ENCODE peak calls at places on chromosome 19, in six cellular contexts. D is T-helper 17 cell; Z is PC-3; C is CD8-positive, alpha-beta T cell; X is tibial nerve; Y is CD8-positive, alpha-beta memory T cell. Q is an unnamed sample.

GRCh38 chr19:39401549-39402416 is 4.9 kb upstream of the ZFP36 start:
- DNase-seq in D (peak; percentile 68), Z (peak; percentile 76), C (peak; percentile 89), X (peak; percentile 69), Y (peak; percentile 96), Q (peak; percentile 87)

GRCh38 chr19:1424182-1424955 is 13.8 kb upstream of the RPS15 start:
- DNase-seq in D (no peak), Z (no peak), C (no peak), X (no peak), Y (no peak), Q (no peak)

GRCh38 chr19:4399871-4400768 is at the start of gene SH3GL1:
- DNase-seq in D (peak; percentile 94), Z (peak; percentile 80), C (peak; percentile 92), X (peak; percentile 90), Y (peak; percentile 94), Q (peak; percentile 90)

GRCh38 chr19:34075661-34076091 is 96.6 kb upstream of the LSM14A start:
- DNase-seq in D (no peak), Z (peak; percentile 69), C (no peak), X (no peak), Y (no peak), Q (no peak)

GRCh38 chr19:52527134-52527953 is at the start of gene ZNF808:
- DNase-seq in D (peak; percentile 98), Z (peak; percentile 93), C (peak; percentile 97), X (peak; percentile 91), Y (peak; percentile 97), Q (peak; percentile 96)

GRCh38 chr19:16185925-16186234 is 670 bp downstream of the FAM32A start:
- DNase-seq in D (no peak), Z (peak; percentile 28), C (no peak), X (no peak), Y (no peak), Q (no peak)

GRCh38 chr19:52941941-52942370 is 18.7 kb upstream of the ZNF888 start:
- DNase-seq in D (peak; percentile 13), Z (peak; percentile 30), C (no peak), X (peak; percentile 18), Y (peak; percentile 54), Q (no peak)

GRCh38 chr19:2629491-2630351 is 72.8 kb downstream of the GNG7 start:
- DNase-seq in D (no peak), Z (no peak), C (no peak), X (peak; percentile 48), Y (no peak), Q (peak; percentile 51)

GRCh38 chr19:4981681-4981958 is 12.7 kb downstream of the KDM4B start:
- DNase-seq in D (no peak), Z (no peak), C (no peak), X (no peak), Y (no peak), Q (no peak)

GRCh38 chr19:34715357-34715756 is 18.7 kb upstream of the ZNF181 start:
- DNase-seq in D (no peak), Z (no peak), C (no peak), X (no peak), Y (no peak), Q (no peak)

GRCh38 chr19:37966211-37967072 is 59.4 kb downstream of the SIPA1L3 start:
- DNase-seq in D (no peak), Z (no peak), C (no peak), X (no peak), Y (no peak), Q (no peak)

GRCh38 chr19:47094557-47095517 is 18.7 kb downstream of the ZC3H4 start:
- DNase-seq in D (peak; percentile 17), Z (no peak), C (peak; percentile 29), X (no peak), Y (no peak), Q (peak; percentile 80)

GRCh38 chr19:1825909-1826556 is 14.0 kb upstream of the ATP8B3 start:
- DNase-seq in D (peak; percentile 65), Z (peak; percentile 67), C (peak; percentile 81), X (peak; percentile 79), Y (peak; percentile 84), Q (peak; percentile 69)

GRCh38 chr19:29687244-29687896 is 22.1 kb downstream of the PLEKHF1 start:
- DNase-seq in D (no peak), Z (peak; percentile 55), C (no peak), X (peak; percentile 67), Y (no peak), Q (no peak)

GRCh38 chr19:2424686-2425621 is 2.4 kb downstream of the TIMM13 start:
- DNase-seq in D (no peak), Z (peak; percentile 66), C (no peak), X (no peak), Y (no peak), Q (no peak)

GRCh38 chr19:34229721-34230120 is 24.6 kb upstream of the GARRE1 start:
- DNase-seq in D (no peak), Z (no peak), C (no peak), X (no peak), Y (no peak), Q (no peak)

GRCh38 chr19:49188626-49189200 is 31.1 kb downstream of the TRPM4 start:
- DNase-seq in D (no peak), Z (no peak), C (no peak), X (no peak), Y (no peak), Q (no peak)

GRCh38 chr19:13241321-13242104 is 91.3 kb downstream of the IER2 start:
- DNase-seq in D (no peak), Z (peak; percentile 26), C (peak; percentile 22), X (no peak), Y (no peak), Q (no peak)

GRCh38 chr19:4524808-4525562 is 6.7 kb upstream of the PLIN4 start:
- DNase-seq in D (peak; percentile 44), Z (peak; percentile 70), C (peak; percentile 71), X (peak; percentile 63), Y (peak; percentile 72), Q (peak; percentile 60)

GRCh38 chr19:5074830-5075394 is 106.0 kb downstream of the KDM4B start:
- DNase-seq in D (no peak), Z (no peak), C (no peak), X (no peak), Y (no peak), Q (no peak)

GRCh38 chr19:38417544-38418506 is 8.2 kb downstream of the RASGRP4 start:
- DNase-seq in D (peak; percentile 30), Z (peak; percentile 62), C (peak; percentile 53), X (peak; percentile 11), Y (peak; percentile 58), Q (peak; percentile 92)

GRCh38 chr19:46732172-46732938 is 13.5 kb upstream of the FKRP start:
- DNase-seq in D (no peak), Z (no peak), C (no peak), X (no peak), Y (no peak), Q (no peak)

GRCh38 chr19:6452899-6453298 is 6.7 kb downstream of the SLC25A23 start:
- DNase-seq in D (no peak), Z (no peak), C (no peak), X (no peak), Y (no peak), Q (no peak)

GRCh38 chr19:6458695-6459355 is 767 bp downstream of the SLC25A23 start:
- DNase-seq in D (no peak), Z (peak; percentile 14), C (no peak), X (no peak), Y (no peak), Q (no peak)

GRCh38 chr19:6457958-6458694 is 1.5 kb downstream of the SLC25A23 start:
- DNase-seq in D (no peak), Z (no peak), C (no peak), X (no peak), Y (no peak), Q (no peak)

GRCh38 chr19:6453951-6454565 is 5.5 kb downstream of the SLC25A23 start:
- DNase-seq in D (no peak), Z (no peak), C (no peak), X (no peak), Y (no peak), Q (no peak)

DNA sequence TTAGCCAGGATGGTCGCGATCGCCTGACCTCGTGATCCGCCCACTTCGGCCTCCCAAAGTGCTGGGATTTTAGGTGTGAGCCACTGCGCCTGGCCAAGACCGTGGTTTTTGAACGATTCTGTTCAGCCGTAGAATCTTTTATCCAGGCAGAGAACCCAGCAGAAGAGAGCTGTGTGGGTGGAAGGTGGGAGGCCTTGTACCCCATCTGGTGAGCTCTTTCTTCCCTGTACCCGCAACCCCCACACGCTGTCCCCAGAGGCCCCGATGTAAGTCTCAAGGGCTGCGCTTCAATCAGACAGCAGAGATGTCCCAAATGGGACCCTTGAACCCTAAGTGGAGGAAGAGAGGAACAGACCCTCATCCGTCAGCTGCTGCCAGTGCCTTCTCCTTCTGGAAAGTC is 3.7 kb downstream of the SLC25A23 start:
- DNase-seq in D (no peak), Z (no peak), C (no peak), X (no peak), Y (no peak), Q (no peak)
- H3K9me3 ChIP-seq in D (no peaks in the 10 kb centered on the region), Z (no peaks in the 10 kb centered on the region), C (no peaks in the 10 kb centered on the region), X (peaks cover 27% of the 10 kb centered on the region), Y (peaks cover 4% of the 10 kb centered on the region), Q (peaks cover 22% of the 10 kb centered on the region)

GRCh38 chr19:45091031-45091918 is 1.7 kb upstream of the PPP1R37 start:
- DNase-seq in D (peak; percentile 91), Z (peak; percentile 97), C (peak; percentile 97), X (peak; percentile 98), Y (peak; percentile 93), Q (peak; percentile 96)

GRCh38 chr19:45094158-45094557 is 1.2 kb downstream of the PPP1R37 start:
- DNase-seq in D (no peak), Z (no peak), C (no peak), X (no peak), Y (no peak), Q (no peak)

GRCh38 chr19:45094707-45095106 is 1.7 kb downstream of the PPP1R37 start:
- DNase-seq in D (no peak), Z (no peak), C (no peak), X (no peak), Y (no peak), Q (no peak)

GRCh38 chr19:45090598-45090997 is 2.4 kb upstream of the PPP1R37 start:
- DNase-seq in D (no peak), Z (no peak), C (no peak), X (no peak), Y (no peak), Q (no peak)

GRCh38 chr19:45092747-45093678 is at the start of gene PPP1R37:
- DNase-seq in D (peak; percentile 86), Z (peak; percentile 94), C (peak; percentile 92), X (peak; percentile 92), Y (peak; percentile 95), Q (peak; percentile 96)
- H3K9me3 ChIP-seq in D (no peaks in the 10 kb centered on the region), Z (no peaks in the 10 kb centered on the region), C (no peaks in the 10 kb centered on the region), X (no peaks in the 10 kb centered on the region), Y (no peaks in the 10 kb centered on the region), Q (no peaks in the 10 kb centered on the region)

DNA sequence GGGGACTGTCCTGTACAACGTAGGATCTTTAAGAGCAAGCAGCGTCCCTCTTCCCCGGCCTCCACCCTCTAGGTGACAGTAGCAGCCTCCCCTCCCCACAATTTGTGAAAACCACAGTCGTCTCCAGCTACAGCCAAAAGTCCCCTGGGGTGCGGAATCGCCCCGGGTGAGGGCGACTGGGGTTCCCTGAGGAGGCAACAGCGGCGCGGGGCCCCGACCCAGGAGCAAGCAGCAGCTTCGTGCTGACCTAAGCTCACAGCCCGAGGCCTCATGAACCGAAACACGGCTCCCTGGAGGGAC is 322 bp downstream of the ZNF558 start:
- DNase-seq in D (no peak), Z (no peak), C (no peak), X (no peak), Y (no peak), Q (no peak)
- H3K9me3 ChIP-seq in D (no peaks in the 10 kb centered on the region), Z (no peaks in the 10 kb centered on the region), C (no peaks in the 10 kb centered on the region), X (no peaks in the 10 kb centered on the region), Y (no peaks in the 10 kb centered on the region), Q (no peaks in the 10 kb centered on the region)

GRCh38 chr19:51196181-51196580 is 28.7 kb upstream of the CD33 start:
- DNase-seq in D (no peak), Z (no peak), C (no peak), X (no peak), Y (no peak), Q (peak; percentile 7)
- H3K9me3 ChIP-seq in D (no peaks in the 10 kb centered on the region), Z (no peaks in the 10 kb centered on the region), C (no peaks in the 10 kb centered on the region), X (no peaks in the 10 kb centered on the region), Y (no peaks in the 10 kb centered on the region), Q (no peaks in the 10 kb centered on the region)